ENCODE peak calls at places on chromosomes 13 and 19, in ten cellular contexts. Z is brain microvascular endothelial cell; V is tibial nerve; X is GM06990; J is heart right ventricle; Q is CD8-positive, alpha-beta T cell; H is fibroblast of mammary gland; A is IMR-90; P is hepatocyte; W is transverse colon. S is an unnamed sample.

GRCh38 chr13:38348890-38349289 is 761 bp upstream of the UFM1 start:
- DNase-seq in Z (peak), V (no peak), X (peak), J (no peak), Q (no peak), H (peak), A (peak), P (peak), W (peak), S (no peak)

GRCh38 chr13:41590643-41591042 is 133.3 kb downstream of the RGCC start:
- DNase-seq in Z (no peak), V (no peak), X (no peak), J (no peak), Q (no peak), H (no peak), A (no peak), P (no peak), W (no peak), S (no peak)

GRCh38 chr13:66574606-66575005 is 655.5 kb downstream of the PCDH9 start:
- DNase-seq in Z (peak), V (no peak), X (no peak), J (no peak), Q (no peak), H (no peak), A (peak), P (no peak), W (no peak), S (no peak)

GRCh38 chr19:5623397-5624153 is 692 bp downstream of the SAFB start:
- DNase-seq in Z (no peak), V (no peak), X (no peak), J (peak), Q (peak), H (no peak), A (no peak), P (peak), W (peak), S (no peak)

GRCh38 chr13:103188688-103189326 is 122.6 kb upstream of the SLC10A2 start:
- DNase-seq in Z (no peak), V (no peak), X (no peak), J (no peak), Q (no peak), H (peak), A (no peak), P (peak), W (no peak), S (peak)

GRCh38 chr13:98142427-98143156 is at the start of gene FARP1:
- DNase-seq in Z (no peak), V (peak), X (peak), J (peak), Q (no peak), H (peak), A (peak), P (peak), W (peak), S (no peak)

GRCh38 chr19:56133858-56134654 is 7.0 kb upstream of the ZNF444 start:
- DNase-seq in Z (no peak), V (no peak), X (peak), J (no peak), Q (no peak), H (peak), A (peak), P (no peak), W (no peak), S (no peak)

GRCh38 chr19:55452381-55453325 is 8.8 kb downstream of the ISOC2 start:
- DNase-seq in Z (peak), V (peak), X (peak), J (peak), Q (no peak), H (peak), A (peak), P (peak), W (peak), S (no peak)

GRCh38 chr13:27960362-27961226 is 8.5 kb downstream of the CDX2 start:
- DNase-seq in Z (peak), V (no peak), X (peak), J (peak), Q (peak), H (peak), A (no peak), P (peak), W (peak), S (no peak)

GRCh38 chr13:44197791-44198770 is 175.5 kb upstream of the SERP2 start:
- DNase-seq in Z (peak), V (no peak), X (peak), J (no peak), Q (no peak), H (no peak), A (peak), P (no peak), W (no peak), S (no peak)

GRCh38 chr19:53881482-53882390 is at the start of gene PRKCG:
- DNase-seq in Z (no peak), V (no peak), X (peak), J (peak), Q (peak), H (no peak), A (no peak), P (peak), W (peak), S (no peak)

GRCh38 chr19:7461841-7462629 is 26.8 kb downstream of the PEX11G start:
- DNase-seq in Z (no peak), V (no peak), X (no peak), J (no peak), Q (no peak), H (no peak), A (no peak), P (no peak), W (no peak), S (no peak)

GRCh38 chr19:13554506-13555235 is 48.4 kb upstream of the CACNA1A start:
- DNase-seq in Z (no peak), V (no peak), X (no peak), J (no peak), Q (no peak), H (no peak), A (no peak), P (no peak), W (no peak), S (no peak)

GRCh38 chr19:30670011-30670329 is 297.8 kb downstream of the ZNF536 start:
- DNase-seq in Z (no peak), V (no peak), X (no peak), J (no peak), Q (no peak), H (no peak), A (no peak), P (no peak), W (no peak), S (no peak)

GRCh38 chr19:19526581-19527370 is 1.9 kb upstream of the YJEFN3 start:
- DNase-seq in Z (no peak), V (no peak), X (no peak), J (no peak), Q (no peak), H (no peak), A (no peak), P (no peak), W (no peak), S (no peak)

GRCh38 chr13:24670927-24671326 is 9.3 kb upstream of the ATP12A start:
- DNase-seq in Z (peak), V (no peak), X (no peak), J (no peak), Q (no peak), H (no peak), A (no peak), P (peak), W (no peak), S (no peak)

GRCh38 chr13:40273173-40274000 is 393.1 kb downstream of the FOXO1 start:
- DNase-seq in Z (no peak), V (no peak), X (no peak), J (no peak), Q (no peak), H (no peak), A (no peak), P (no peak), W (no peak), S (no peak)

GRCh38 chr19:15404097-15404779 is 14.6 kb downstream of the AKAP8L start:
- DNase-seq in Z (no peak), V (no peak), X (no peak), J (no peak), Q (no peak), H (no peak), A (no peak), P (no peak), W (no peak), S (no peak)

GRCh38 chr19:18484992-18485391 is 36.9 kb downstream of the ELL start:
- DNase-seq in Z (no peak), V (no peak), X (no peak), J (no peak), Q (no peak), H (no peak), A (no peak), P (no peak), W (no peak), S (no peak)
- TF ChIP-seq CTCF in Z (no peak), V (no peak), X (no peak), J (no peak), Q (no peak), H (no peak), A (no peak), P (no peak), W (no peak), S (peak)

GRCh38 chr13:113411216-113412023 is 41.9 kb downstream of the ADPRHL1 start:
- DNase-seq in Z (peak), V (peak), X (no peak), J (peak), Q (no peak), H (peak), A (peak), P (peak), W (peak), S (peak)
- H3K4me3 ChIP-seq in Z (peak), V (no peak), X (no peak), J (no peak), Q (no peak), H (peak), A (peak), P (no peak), W (no peak), S (no peak)

GRCh38 chr19:3004522-3004921 is 24.6 kb downstream of the TLE2 start:
- DNase-seq in Z (no peak), V (no peak), X (no peak), J (no peak), Q (no peak), H (no peak), A (no peak), P (no peak), W (no peak), S (no peak)

GRCh38 chr19:3007975-3008374 is 21.1 kb downstream of the TLE2 start:
- DNase-seq in Z (no peak), V (no peak), X (no peak), J (no peak), Q (no peak), H (no peak), A (no peak), P (no peak), W (no peak), S (no peak)

GRCh38 chr19:3003046-3003445 is 25.7 kb downstream of the TLE6 start:
- DNase-seq in Z (no peak), V (no peak), X (no peak), J (no peak), Q (no peak), H (no peak), A (no peak), P (no peak), W (no peak), S (no peak)

GRCh38 chr19:3006075-3006767 is 22.9 kb downstream of the TLE2 start:
- DNase-seq in Z (no peak), V (no peak), X (no peak), J (no peak), Q (no peak), H (no peak), A (no peak), P (no peak), W (peak), S (no peak)

DNA sequence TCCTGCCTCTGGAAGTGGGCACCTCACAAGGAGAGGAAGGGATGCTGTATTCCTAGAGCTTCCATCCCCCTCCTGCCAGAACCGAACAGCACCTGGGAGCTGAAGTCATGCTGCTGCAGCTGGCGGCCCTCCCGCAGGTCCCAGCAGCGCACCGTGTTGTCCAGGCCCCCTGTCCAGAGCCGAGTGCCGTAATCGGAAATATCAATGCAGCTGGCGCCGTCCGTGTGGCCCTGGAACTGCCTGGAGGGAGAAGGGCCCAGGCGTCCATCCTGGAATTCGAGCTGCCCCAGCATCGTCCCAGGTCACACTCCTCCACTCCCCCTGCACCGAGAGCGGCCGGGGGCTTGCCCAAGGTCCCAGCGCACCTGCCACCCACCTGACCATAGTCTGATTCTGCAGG is 23.7 kb downstream of the TLE2 start:
- DNase-seq in Z (no peak), V (no peak), X (no peak), J (no peak), Q (no peak), H (no peak), A (no peak), P (no peak), W (no peak), S (no peak)
- TF ChIP-seq CTCF in Z (no peak), V (no peak), X (no peak), J (no peak), Q (no peak), H (no peak), A (no peak), P (no peak), W (no peak), S (no peak)

GRCh38 chr19:40241125-40241808 is 14.8 kb upstream of the CCNP start:
- DNase-seq in Z (no peak), V (no peak), X (no peak), J (no peak), Q (no peak), H (no peak), A (no peak), P (no peak), W (no peak), S (no peak)

GRCh38 chr19:40241809-40242384 is 15.4 kb upstream of the CCNP start:
- DNase-seq in Z (no peak), V (peak), X (no peak), J (peak), Q (no peak), H (peak), A (no peak), P (no peak), W (no peak), S (no peak)

GRCh38 chr19:40239415-40240226 is 13.1 kb upstream of the CCNP start:
- DNase-seq in Z (no peak), V (no peak), X (no peak), J (no peak), Q (no peak), H (no peak), A (no peak), P (no peak), W (no peak), S (no peak)

GRCh38 chr19:40238775-40239174 is 12.3 kb upstream of the CCNP start:
- DNase-seq in Z (no peak), V (no peak), X (no peak), J (no peak), Q (no peak), H (no peak), A (no peak), P (no peak), W (no peak), S (no peak)

DNA sequence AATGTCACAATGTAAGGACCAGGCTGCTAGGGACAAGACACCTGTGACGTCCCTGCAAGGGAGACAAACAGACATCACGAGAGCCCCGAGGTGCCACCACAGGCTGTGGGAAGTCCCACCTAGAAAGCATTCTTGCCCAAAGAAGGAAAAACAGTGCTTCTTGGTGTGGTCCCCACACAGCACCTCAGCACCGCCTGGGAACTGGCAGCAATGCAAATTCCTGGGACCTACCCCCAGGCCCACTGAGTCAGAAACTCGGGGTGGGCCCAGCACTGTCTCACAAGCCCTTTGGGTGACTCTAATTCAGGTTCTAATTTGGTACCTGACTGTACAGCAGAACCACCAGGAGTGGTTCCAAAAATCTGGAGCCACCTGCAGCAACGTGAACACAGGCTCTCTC is 13.8 kb upstream of the CCNP start:
- DNase-seq in Z (no peak), V (no peak), X (no peak), J (no peak), Q (no peak), H (no peak), A (no peak), P (no peak), W (no peak), S (no peak)
- H3K4me3 ChIP-seq in Z (no peak), V (no peak), X (no peak), J (no peak), Q (no peak), H (no peak), A (no peak), P (no peak), W (no peak), S (no peak)

GRCh38 chr19:23531976-23532375 is 136.7 kb upstream of the ZNF91 start:
- DNase-seq in Z (no peak), V (no peak), X (no peak), J (no peak), Q (no peak), H (no peak), A (no peak), P (no peak), W (no peak), S (no peak)
- TF ChIP-seq CTCF in Z (no peak), V (no peak), X (no peak), J (no peak), Q (no peak), H (no peak), A (no peak), P (no peak), W (no peak), S (no peak)

GRCh38 chr13:26482451-26483197 is 74.9 kb upstream of the WASF3 start:
- DNase-seq in Z (peak), V (peak), X (peak), J (no peak), Q (peak), H (peak), A (peak), P (peak), W (peak), S (no peak)
- H3K4me3 ChIP-seq in Z (no peak), V (no peak), X (no peak), J (no peak), Q (no peak), H (no peak), A (no peak), P (no peak), W (no peak), S (peak)

GRCh38 chr19:17703823-17704463 is 15.3 kb upstream of the MAP1S start:
- DNase-seq in Z (peak), V (peak), X (no peak), J (peak), Q (peak), H (peak), A (peak), P (no peak), W (peak), S (no peak)
- TF ChIP-seq CTCF in Z (peak), V (peak), X (peak), J (peak), Q (peak), H (peak), A (peak), P (peak), W (peak), S (peak)